ENCODE peak calls at places on chromosomes 13 and 19, in five cellular contexts. F, X, C, A and M are unnamed samples. For H3K9me3, the result is how much of the 10 kb centered on the place peaks cover.

GRCh38 chr19:50496189-50497029 is 14.6 kb downstream of the JOSD2 start:
- DNase-seq in X (peak), F (peak), C (no peak), A (no peak), M (no peak)

GRCh38 chr19:1407662-1408299 is 395 bp downstream of the DAZAP1 start:
- DNase-seq in X (no peak), F (peak), C (peak), A (no peak), M (peak)

GRCh38 chr13:46469064-46469463 is 82.0 kb upstream of the RUBCNL start:
- DNase-seq in F (no peak), C (peak), A (no peak), X (no peak), M (no peak)

GRCh38 chr13:45537506-45537905 is 72.8 kb downstream of the COG3 start:
- DNase-seq in F (no peak), A (no peak), X (no peak), C (no peak), M (no peak)

GRCh38 chr19:3969435-3970312 is 1.2 kb downstream of the DAPK3 start:
- DNase-seq in X (peak), F (no peak), A (peak), C (peak), M (no peak)

GRCh38 chr19:16542894-16543498 is 759 bp upstream of the CHERP start:
- DNase-seq in C (no peak), X (peak), F (no peak), A (no peak), M (no peak)

GRCh38 chr19:1355258-1355973 is 28.3 kb upstream of the NDUFS7 start:
- DNase-seq in F (no peak), A (peak), X (peak), C (no peak), M (no peak)

GRCh38 chr19:38144667-38145066 is 79.4 kb downstream of the DPF1 start:
- DNase-seq in A (no peak), C (no peak), X (no peak), F (no peak), M (no peak)

GRCh38 chr19:1914826-1915341 is 9.7 kb downstream of the ADAT3 start:
- DNase-seq in C (no peak), A (peak), X (no peak), F (no peak), M (no peak)

GRCh38 chr13:45575830-45576180 is 39.7 kb downstream of the ERICH6B start:
- DNase-seq in C (no peak), A (no peak), X (no peak), F (no peak), M (no peak)

GRCh38 chr13:62119739-62120700 is 704.4 kb upstream of the PCDH20 start:
- DNase-seq in A (no peak), X (peak), C (peak), F (no peak), M (no peak)

GRCh38 chr13:25753976-25754375 is 297.8 kb downstream of the SHISA2 start:
- DNase-seq in C (no peak), X (no peak), F (no peak), A (no peak), M (no peak)

GRCh38 chr19:16470541-16470910 is 1.2 kb downstream of the EPS15L1 start:
- DNase-seq in C (no peak), X (no peak), A (no peak), F (no peak), M (no peak)

GRCh38 chr13:113192902-113193301 is 15.6 kb downstream of the PCID2 start:
- DNase-seq in F (no peak), A (peak), X (no peak), C (no peak), M (no peak)
- H3K9me3 ChIP-seq in F (under half), A (under half), X (under half), C (under half), M (under half)

GRCh38 chr19:6821639-6822310 is 49.3 kb downstream of the VAV1 start:
- DNase-seq in F (no peak), A (no peak), C (no peak), X (no peak), M (no peak)

GRCh38 chr19:6819323-6819722 is 46.8 kb downstream of the VAV1 start:
- DNase-seq in F (no peak), A (no peak), C (no peak), X (no peak), M (no peak)

GRCh38 chr19:6822311-6822670 is 49.8 kb downstream of the VAV1 start:
- DNase-seq in A (no peak), X (no peak), F (no peak), C (no peak), M (no peak)

GRCh38 chr19:6817179-6817578 is 44.7 kb downstream of the VAV1 start:
- DNase-seq in C (no peak), F (no peak), X (no peak), A (no peak), M (no peak)

GRCh38 chr19:6820237-6820636 is 47.7 kb downstream of the VAV1 start:
- DNase-seq in A (no peak), C (no peak), F (no peak), X (no peak), M (no peak)
- H3K9me3 ChIP-seq in A (under half), C (under half), F (under half), X (under half), M (under half)

DNA sequence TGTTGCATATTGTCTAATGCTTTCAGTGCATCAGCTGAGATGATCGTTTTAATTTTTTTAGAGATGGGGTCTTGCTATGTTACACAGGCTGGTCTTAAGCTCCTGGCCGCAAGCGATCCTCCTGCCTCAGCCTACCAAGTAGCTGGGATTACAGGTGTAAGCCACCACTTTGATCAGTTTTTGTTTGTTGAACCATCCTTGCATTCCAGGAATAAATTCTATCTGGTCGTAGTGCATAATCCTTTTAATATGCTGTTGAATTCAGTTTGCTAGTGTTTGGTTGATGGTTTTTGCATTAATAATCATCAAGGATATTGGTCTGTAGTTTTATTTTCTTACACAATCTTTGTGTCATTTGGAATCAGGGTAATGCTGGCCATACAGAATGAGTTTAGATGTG is 4.4 kb downstream of the ZNF211 start:
- DNase-seq in C (no peak), X (no peak), A (no peak), F (peak), M (no peak)
- H3K9me3 ChIP-seq in C (under half), X (under half), A (under half), F (half or more), M (under half)

DNA sequence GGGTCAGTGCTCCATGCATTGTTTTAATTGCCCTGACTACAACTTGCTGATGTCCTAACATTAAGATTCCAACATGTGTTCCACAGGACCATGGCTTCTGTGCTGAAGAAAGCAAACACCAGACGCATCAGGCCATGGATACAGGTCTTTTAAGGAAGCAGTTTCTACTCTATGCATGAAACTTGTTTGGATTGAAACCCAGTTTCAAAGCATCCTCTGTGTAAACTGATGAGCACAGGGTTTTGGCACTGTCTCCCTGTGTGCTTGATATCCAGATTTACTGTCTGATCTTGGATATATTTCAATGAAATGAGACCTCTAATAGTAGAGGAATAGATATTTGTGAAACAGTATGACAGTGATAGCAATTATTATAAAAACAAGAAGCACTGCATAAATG is 328.5 kb upstream of the SLC10A2 start:
- DNase-seq in A (no peak), F (no peak), X (no peak), C (no peak), M (no peak)
- H3K9me3 ChIP-seq in A (under half), F (under half), X (under half), C (under half), M (under half)

GRCh38 chr19:21460686-21461085 is 44.7 kb upstream of the ZNF429 start:
- DNase-seq in C (no peak), X (no peak), A (no peak), F (no peak), M (no peak)
- H3K9me3 ChIP-seq in C (under half), X (under half), A (under half), F (half or more), M (under half)

GRCh38 chr13:40876020-40876738 is 86.8 kb downstream of the SLC25A15 start:
- DNase-seq in F (no peak), X (no peak), C (no peak), A (no peak), M (no peak)

GRCh38 chr13:40875048-40875447 is 85.6 kb downstream of the SLC25A15 start:
- DNase-seq in A (peak), X (no peak), C (no peak), F (no peak), M (no peak)

GRCh38 chr13:40878321-40878720 is 88.9 kb downstream of the SLC25A15 start:
- DNase-seq in C (no peak), F (no peak), X (no peak), A (peak), M (no peak)

GRCh38 chr13:40874138-40874776 is 84.8 kb downstream of the SLC25A15 start:
- DNase-seq in X (no peak), A (peak), C (no peak), F (no peak), M (no peak)

GRCh38 chr13:40875583-40875982 is 86.2 kb downstream of the SLC25A15 start:
- DNase-seq in C (no peak), X (no peak), A (no peak), F (no peak), M (no peak)
- H3K9me3 ChIP-seq in C (under half), X (under half), A (under half), F (half or more), M (under half)

GRCh38 chr13:96544965-96545364 is 449.3 kb downstream of the OXGR1 start:
- DNase-seq in X (no peak), F (no peak), A (no peak), C (no peak), M (no peak)

GRCh38 chr13:96540656-96541055 is 450.7 kb downstream of the HS6ST3 start:
- DNase-seq in A (no peak), C (no peak), F (no peak), X (no peak), M (no peak)

GRCh38 chr13:96539791-96540190 is 449.9 kb downstream of the HS6ST3 start:
- DNase-seq in A (no peak), C (no peak), F (no peak), X (no peak), M (no peak)

DNA sequence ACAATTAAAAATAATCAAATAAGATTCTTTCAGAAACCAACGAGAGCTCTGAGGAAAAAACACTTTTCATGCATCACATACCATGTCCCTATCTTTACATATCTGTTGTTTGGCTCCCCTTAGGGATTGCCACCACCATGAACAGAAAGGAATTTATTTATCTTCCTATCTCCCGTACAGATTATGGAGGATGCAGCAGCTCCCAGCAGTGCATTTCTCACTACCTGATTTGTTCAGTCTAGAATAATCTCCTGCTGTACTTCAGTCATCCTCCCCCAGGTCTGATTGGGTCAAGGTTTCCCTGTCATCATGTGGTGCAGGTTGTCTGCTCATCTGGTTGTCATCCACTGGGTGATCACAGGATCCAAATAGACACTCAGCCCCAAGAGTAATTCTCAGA is 451.3 kb downstream of the OXGR1 start:
- DNase-seq in C (no peak), A (no peak), F (no peak), X (no peak), M (no peak)
- H3K9me3 ChIP-seq in C (under half), A (under half), F (under half), X (under half), M (under half)

GRCh38 chr19:58044391-58044790 is 10.6 kb downstream of the ZSCAN1 start:
- DNase-seq in A (no peak), C (no peak), X (no peak), F (no peak), M (no peak)

GRCh38 chr19:58047672-58048071 is 11.4 kb upstream of the ZNF135 start:
- DNase-seq in X (no peak), F (no peak), A (no peak), C (no peak), M (no peak)

GRCh38 chr19:58044886-58045285 is 11.1 kb downstream of the ZSCAN1 start:
- DNase-seq in A (no peak), C (no peak), F (no peak), X (no peak), M (no peak)

GRCh38 chr19:58045411-58046050 is 11.7 kb downstream of the ZSCAN1 start:
- DNase-seq in C (no peak), A (no peak), F (no peak), X (no peak), M (no peak)

GRCh38 chr19:58046856-58047255 is 12.2 kb upstream of the ZNF135 start:
- DNase-seq in A (no peak), X (no peak), C (no peak), F (no peak), M (no peak)
- H3K9me3 ChIP-seq in A (under half), X (under half), C (under half), F (half or more), M (under half)

DNA sequence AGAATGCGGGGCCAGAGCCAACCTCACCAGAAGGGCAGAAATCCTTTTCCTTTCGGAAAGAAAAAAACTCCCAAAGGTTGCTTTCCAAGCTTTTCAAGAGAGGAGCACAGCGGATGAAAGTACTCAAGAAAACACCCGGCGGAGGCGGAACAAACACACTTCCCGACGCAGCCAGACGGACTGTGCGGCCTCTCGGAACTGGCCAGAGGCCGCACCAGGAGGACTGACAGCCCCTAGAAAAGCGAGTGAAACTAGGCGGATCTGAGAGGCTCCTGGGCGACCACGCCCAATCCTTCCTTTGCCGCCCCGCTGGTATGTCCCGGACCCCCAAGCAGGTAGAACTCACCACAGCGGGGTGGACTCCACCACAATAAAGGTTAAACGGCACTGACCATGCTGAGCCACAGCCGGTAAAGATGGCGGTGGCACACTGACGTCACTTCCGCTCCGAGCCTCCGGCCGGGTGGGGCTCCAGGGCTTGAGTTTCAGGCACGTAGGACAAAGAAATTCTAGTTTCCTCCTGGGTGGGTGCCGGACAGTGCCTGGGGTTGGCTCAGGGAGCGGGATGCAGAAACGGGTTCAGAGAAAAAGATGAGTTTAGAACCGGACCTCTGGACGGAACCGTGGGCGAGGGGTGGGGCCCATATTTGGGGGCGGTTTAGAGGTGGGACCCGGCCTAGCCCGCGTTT is at the start of gene ZNF562:
- DNase-seq in A (peak), F (peak), X (peak), C (no peak), M (peak)
- H3K9me3 ChIP-seq in A (under half), F (under half), X (under half), C (under half), M (under half)

GRCh38 chr19:43847246-43847645 is 20.1 kb downstream of the ZNF283 start:
- DNase-seq in A (no peak), C (no peak), X (no peak), F (no peak), M (no peak)

GRCh38 chr19:43847884-43848283 is 20.8 kb downstream of the ZNF283 start:
- DNase-seq in X (peak), C (no peak), F (no peak), A (no peak), M (no peak)

DNA sequence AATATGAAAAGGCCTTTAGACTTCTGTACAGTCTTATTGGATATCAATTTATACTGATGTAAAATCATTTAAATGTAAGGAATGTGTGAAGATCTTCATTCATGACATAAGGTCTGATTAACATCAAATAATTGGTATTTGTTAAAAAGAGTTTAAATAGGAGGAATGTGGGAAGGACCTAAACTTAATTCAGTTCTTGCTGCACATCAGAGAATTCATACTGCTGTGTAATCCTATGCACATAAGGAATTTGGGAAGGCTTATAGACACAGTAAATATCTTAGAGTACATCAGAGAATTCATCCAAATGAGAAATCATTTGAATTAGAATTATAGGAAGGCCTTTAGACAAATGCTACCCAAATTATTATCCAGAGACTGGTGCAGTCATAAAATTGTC is 21.7 kb downstream of the ZNF283 start:
- DNase-seq in F (no peak), A (no peak), C (no peak), X (no peak), M (no peak)
- H3K9me3 ChIP-seq in F (half or more), A (half or more), C (under half), X (under half), M (under half)